ENCODE peak calls at places on chromosomes 2 and 18, in ten cellular contexts. X, W, K, A, B, C, Q, I, M and F are unnamed samples.

GRCh38 chr2:96138146-96139145 is at the start of gene ASTL:
- DNase-seq in X (peak; percentile 54), W (peak; percentile 75), K (no peak), A (no peak), B (peak; percentile 65), C (no peak), Q (no peak), I (peak; percentile 73), M (peak; percentile 83), F (no peak)

GRCh38 chr2:118046628-118047210 is 32.8 kb upstream of the CCDC93 start:
- DNase-seq in X (no peak), W (no peak), K (no peak), A (no peak), B (no peak), C (no peak), Q (peak; percentile 37), I (no peak), M (peak; percentile 29), F (no peak)

GRCh38 chr2:216665717-216666116 is 29.6 kb downstream of the IGFBP5 start:
- DNase-seq in X (no peak), W (peak; percentile 41), K (no peak), A (no peak), B (no peak), C (no peak), Q (no peak), I (no peak), M (no peak), F (no peak)

GRCh38 chr18:76494541-76495403 is at the start of gene ZNF516:
- DNase-seq in X (no peak), W (no peak), K (no peak), A (no peak), B (no peak), C (peak; percentile 85), Q (no peak), I (peak; percentile 47), M (no peak), F (no peak)

GRCh38 chr2:75041226-75041625 is 82.8 kb downstream of the POLE4 start:
- DNase-seq in X (no peak), W (no peak), K (no peak), A (no peak), B (no peak), C (no peak), Q (no peak), I (no peak), M (no peak), F (no peak)

GRCh38 chr18:183769-184168 is 25.4 kb downstream of the USP14 start:
- DNase-seq in X (no peak), W (no peak), K (no peak), A (no peak), B (no peak), C (no peak), Q (no peak), I (no peak), M (no peak), F (no peak)

GRCh38 chr18:70194227-70194890 is 11.1 kb downstream of the RTTN start:
- DNase-seq in X (no peak), W (no peak), K (no peak), A (no peak), B (peak; percentile 8), C (no peak), Q (no peak), I (no peak), M (peak; percentile 15), F (no peak)

GRCh38 chr2:190181066-190181681 is 118.6 kb upstream of the MSTN start:
- DNase-seq in X (no peak), W (no peak), K (no peak), A (no peak), B (no peak), C (no peak), Q (peak; percentile 73), I (no peak), M (no peak), F (no peak)

GRCh38 chr2:120134263-120134662 is 88.9 kb downstream of the TMEM185B start:
- DNase-seq in X (no peak), W (peak; percentile 3), K (no peak), A (no peak), B (no peak), C (no peak), Q (no peak), I (no peak), M (no peak), F (no peak)

GRCh38 chr2:195819276-195819675 is 162.2 kb downstream of the SLC39A10 start:
- DNase-seq in X (no peak), W (no peak), K (no peak), A (no peak), B (no peak), C (no peak), Q (no peak), I (no peak), M (no peak), F (no peak)

GRCh38 chr2:30823452-30823851 is 16.2 kb upstream of the CAPN13 start:
- DNase-seq in X (no peak), W (no peak), K (no peak), A (no peak), B (no peak), C (no peak), Q (peak; percentile 51), I (no peak), M (no peak), F (no peak)

GRCh38 chr2:17226941-17227340 is 291.3 kb downstream of the RAD51AP2 start:
- DNase-seq in X (no peak), W (no peak), K (no peak), A (no peak), B (no peak), C (no peak), Q (no peak), I (no peak), M (no peak), F (no peak)

GRCh38 chr2:20490300-20491181 is 43.7 kb downstream of the RHOB start:
- DNase-seq in X (no peak), W (no peak), K (no peak), A (peak; percentile 94), B (no peak), C (peak; percentile 93), Q (no peak), I (no peak), M (no peak), F (no peak)

GRCh38 chr2:77099961-77100360 is 422.2 kb downstream of the LRRTM4 start:
- DNase-seq in X (no peak), W (no peak), K (no peak), A (no peak), B (no peak), C (no peak), Q (no peak), I (no peak), M (no peak), F (no peak)

GRCh38 chr18:51122266-51123045 is 75.0 kb downstream of the MEX3C start:
- DNase-seq in X (no peak), W (no peak), K (no peak), A (no peak), B (no peak), C (no peak), Q (no peak), I (no peak), M (no peak), F (no peak)

GRCh38 chr2:74188018-74188601 is 9.4 kb upstream of the MOB1A start:
- DNase-seq in X (no peak), W (no peak), K (no peak), A (no peak), B (no peak), C (no peak), Q (no peak), I (no peak), M (no peak), F (no peak)

GRCh38 chr18:9708057-9708881 is at the start of gene RAB31:
- DNase-seq in X (no peak), W (peak; percentile 33), K (no peak), A (peak; percentile 94), B (peak; percentile 38), C (peak; percentile 96), Q (peak; percentile 82), I (no peak), M (peak; percentile 74), F (peak; percentile 34)

GRCh38 chr18:39825485-39825884 is 2129.5 kb upstream of the PIK3C3 start:
- DNase-seq in X (no peak), W (no peak), K (no peak), A (no peak), B (no peak), C (no peak), Q (no peak), I (no peak), M (no peak), F (no peak)

GRCh38 chr2:28378679-28379392 is 13.8 kb upstream of the FOSL2 start:
- DNase-seq in X (no peak), W (no peak), K (no peak), A (no peak), B (no peak), C (peak; percentile 28), Q (no peak), I (no peak), M (no peak), F (no peak)

GRCh38 chr2:233778030-233778429 is at the start of gene MROH2A:
- DNase-seq in X (no peak), W (no peak), K (no peak), A (no peak), B (no peak), C (no peak), Q (no peak), I (no peak), M (no peak), F (no peak)

GRCh38 chr2:216508229-216508628 is 9.6 kb downstream of the RPL37A start:
- DNase-seq in X (no peak), W (no peak), K (no peak), A (no peak), B (no peak), C (no peak), Q (no peak), I (no peak), M (no peak), F (no peak)

GRCh38 chr18:55245200-55245599 is 285.9 kb upstream of the CCDC68 start:
- DNase-seq in X (no peak), W (no peak), K (no peak), A (no peak), B (no peak), C (no peak), Q (no peak), I (no peak), M (no peak), F (no peak)

GRCh38 chr2:119113489-119113770 is 45.1 kb downstream of the C1QL2 start:
- DNase-seq in X (no peak), W (no peak), K (no peak), A (peak; percentile 14), B (no peak), C (no peak), Q (no peak), I (no peak), M (no peak), F (no peak)

GRCh38 chr2:157124731-157125130 is 132.8 kb upstream of the GALNT5 start:
- DNase-seq in X (no peak), W (no peak), K (no peak), A (no peak), B (no peak), C (peak; percentile 46), Q (no peak), I (no peak), M (no peak), F (no peak)

GRCh38 chr2:172084484-172084733 is 898 bp upstream of the DLX1 start:
- DNase-seq in X (no peak), W (no peak), K (no peak), A (no peak), B (no peak), C (no peak), Q (no peak), I (no peak), M (no peak), F (peak; percentile 54)

GRCh38 chr2:49444005-49444404 is 289.7 kb upstream of the FSHR start:
- DNase-seq in X (no peak), W (no peak), K (no peak), A (no peak), B (no peak), C (no peak), Q (no peak), I (no peak), M (no peak), F (no peak)

GRCh38 chr2:170747921-170748320 is 22.3 kb upstream of the ERICH2 start:
- DNase-seq in X (no peak), W (no peak), K (no peak), A (no peak), B (no peak), C (no peak), Q (no peak), I (no peak), M (no peak), F (no peak)

GRCh38 chr2:165790461-165790860 is 3.6 kb downstream of the GALNT3 start:
- DNase-seq in X (no peak), W (no peak), K (no peak), A (no peak), B (no peak), C (no peak), Q (no peak), I (no peak), M (no peak), F (no peak)